ENCODE peak calls at places on chromosome 12, in nine cellular contexts. D is NB4, S is A549, E is H1, N is K562, H is GM12878, M is WTC11, G is endothelial cell of umbilical vein, X is HepG2. O is an unnamed sample.

GRCh38 chr12:93205361-93205760 is 172.4 kb upstream of the NUDT4 start:
- DNase-seq in D (no peak), S (no peak), E (no peak), N (no peak), H (no peak), M (no peak), G (no peak), X (no peak), O (no peak)

GRCh38 chr12:47534695-47535094 is 171.1 kb downstream of the RPAP3 start:
- DNase-seq in D (peak), S (no peak), E (no peak), N (no peak), H (no peak), M (no peak), G (no peak), X (no peak), O (no peak)

GRCh38 chr12:114846771-114847170 is 162.8 kb upstream of the TBX3 start:
- DNase-seq in D (no peak), S (no peak), E (no peak), N (no peak), H (no peak), M (no peak), G (no peak), X (no peak), O (no peak)

GRCh38 chr12:6376079-6376941 is 947 bp upstream of the SCNN1A start:
- DNase-seq in D (peak), S (peak), E (peak), N (peak), H (no peak), M (peak), G (peak), X (peak), O (no peak)

GRCh38 chr12:65878540-65878939 is 54.3 kb downstream of the HMGA2 start:
- DNase-seq in D (no peak), S (peak), E (no peak), N (no peak), H (no peak), M (peak), G (peak), X (no peak), O (no peak)

GRCh38 chr12:89504560-89505346 is 19.8 kb downstream of the GALNT4 start:
- DNase-seq in D (no peak), S (no peak), E (no peak), N (no peak), H (no peak), M (no peak), G (no peak), X (no peak), O (no peak)

GRCh38 chr12:57401165-57401564 is 29.7 kb downstream of the R3HDM2 start:
- DNase-seq in D (no peak), S (peak), E (peak), N (no peak), H (no peak), M (no peak), G (no peak), X (no peak), O (no peak)

GRCh38 chr12:91852646-91853045 is 293.0 kb downstream of the BTG1 start:
- DNase-seq in D (peak), S (no peak), E (no peak), N (no peak), H (no peak), M (no peak), G (no peak), X (no peak), O (no peak)

GRCh38 chr12:76236640-76237039 is 111.6 kb downstream of the BBS10 start:
- DNase-seq in D (no peak), S (peak), E (peak), N (no peak), H (no peak), M (no peak), G (peak), X (peak), O (peak)

GRCh38 chr12:120529641-120530314 is 820 bp upstream of the COQ5 start:
- DNase-seq in D (peak), S (peak), E (no peak), N (peak), H (no peak), M (no peak), G (peak), X (peak), O (peak)

GRCh38 chr12:12425616-12426015 is 68.7 kb downstream of the BORCS5 start:
- DNase-seq in D (no peak), S (no peak), E (no peak), N (no peak), H (no peak), M (no peak), G (peak), X (no peak), O (no peak)

GRCh38 chr12:49052451-49053208 is 8.0 kb downstream of the KMT2D start:
- DNase-seq in D (no peak), S (no peak), E (no peak), N (no peak), H (no peak), M (no peak), G (no peak), X (no peak), O (no peak)
- TF ChIP-seq MAX in D (no peak), S (no peak), E (no peak), N (no peak), H (no peak), M (no peak), G (no peak), X (no peak), O (no peak)

GRCh38 chr12:124684971-124685688 is 117.7 kb upstream of the NCOR2 start:
- DNase-seq in D (no peak), S (no peak), E (no peak), N (no peak), H (no peak), M (no peak), G (no peak), X (no peak), O (no peak)

GRCh38 chr12:124686885-124687694 is 119.7 kb upstream of the NCOR2 start:
- DNase-seq in D (no peak), S (no peak), E (no peak), N (no peak), H (no peak), M (no peak), G (no peak), X (no peak), O (no peak)

GRCh38 chr12:124685689-124685993 is 118.2 kb upstream of the NCOR2 start:
- DNase-seq in D (no peak), S (no peak), E (no peak), N (no peak), H (no peak), M (no peak), G (no peak), X (no peak), O (no peak)

GRCh38 chr12:124687695-124688301 is 120.4 kb upstream of the NCOR2 start:
- DNase-seq in D (peak), S (no peak), E (no peak), N (no peak), H (no peak), M (no peak), G (peak), X (no peak), O (no peak)

DNA sequence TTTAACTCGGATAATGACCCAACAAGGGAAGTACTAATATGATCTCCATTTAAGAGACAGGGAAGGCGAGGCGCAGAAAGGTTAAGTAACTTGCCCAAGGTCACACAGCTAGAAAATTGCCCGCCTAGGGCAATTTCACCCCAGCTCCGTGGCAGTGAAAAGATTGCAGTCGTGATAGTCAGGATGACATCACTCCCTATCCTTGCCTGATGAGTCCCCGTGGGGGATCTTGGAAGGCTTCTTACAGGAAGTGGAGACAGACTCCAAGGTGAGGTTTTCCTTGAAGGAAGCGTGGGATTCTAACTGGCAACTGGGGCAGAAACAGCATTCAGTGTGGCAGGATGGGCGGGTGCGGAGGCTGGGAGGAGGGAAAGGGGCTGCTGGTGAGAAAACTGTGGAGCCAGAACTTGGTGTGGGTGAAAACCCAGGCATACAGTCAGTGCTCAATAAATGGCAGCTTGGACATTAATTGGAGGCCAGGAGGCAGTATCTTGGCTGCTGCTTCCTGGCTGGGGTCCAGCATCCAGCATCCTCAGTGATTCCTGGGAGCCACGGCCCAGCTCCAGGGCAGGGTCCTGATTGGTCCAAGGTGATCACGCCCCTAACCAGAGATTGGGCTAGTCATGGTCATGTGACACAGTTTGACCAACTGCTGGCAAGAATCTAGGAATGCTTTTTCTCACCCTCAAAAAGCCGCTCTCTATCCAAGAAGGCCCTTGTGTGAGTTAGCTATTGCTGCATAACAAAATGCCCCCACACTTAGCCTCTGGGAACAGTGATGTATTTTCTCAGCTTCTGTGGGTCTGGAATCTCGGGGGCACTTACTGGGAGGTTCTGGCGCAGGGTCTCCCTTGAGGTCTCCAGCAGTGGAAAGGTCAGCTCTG is 118.8 kb upstream of the NCOR2 start:
- DNase-seq in D (no peak), S (peak), E (no peak), N (peak), H (no peak), M (no peak), G (no peak), X (no peak), O (no peak)
- TF ChIP-seq MAX in D (no peak), S (no peak), E (no peak), N (no peak), H (no peak), M (no peak), G (no peak), X (no peak), O (no peak)

GRCh38 chr12:111602348-111602747 is 3.2 kb upstream of the ATXN2 start:
- DNase-seq in D (no peak), S (no peak), E (no peak), N (no peak), H (no peak), M (no peak), G (no peak), X (no peak), O (no peak)
- TF ChIP-seq MAX in D (no peak), S (no peak), E (no peak), N (no peak), H (no peak), M (no peak), G (no peak), X (no peak), O (no peak)

DNA sequence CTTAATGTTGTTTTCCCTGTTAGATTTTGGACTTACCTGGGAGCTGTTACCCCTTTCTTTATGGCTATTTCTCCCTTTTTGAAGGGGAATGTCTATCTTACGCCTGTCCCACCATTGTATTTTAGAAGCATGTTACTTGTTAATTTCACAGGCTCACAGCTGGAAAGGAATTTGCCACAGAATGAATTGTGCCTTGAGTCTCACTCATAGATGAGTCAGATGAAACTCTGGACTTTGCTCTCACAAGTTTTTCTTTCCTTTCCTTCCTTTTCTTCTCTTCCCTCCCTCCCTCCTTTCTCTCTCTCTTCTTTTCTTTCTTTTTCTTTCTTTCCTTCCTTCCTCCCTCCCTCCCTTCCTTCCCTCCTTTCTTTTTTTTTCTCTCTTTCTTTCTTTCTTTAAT is 9.3 kb upstream of the ATF7IP start:
- DNase-seq in D (no peak), S (peak), E (no peak), N (no peak), H (no peak), M (no peak), G (no peak), X (no peak), O (no peak)
- TF ChIP-seq MAX in D (no peak), S (no peak), E (no peak), N (no peak), H (no peak), M (no peak), G (no peak), X (no peak), O (peak)

GRCh38 chr12:116495260-116495659 is 63.9 kb upstream of the MAP1LC3B2 start:
- DNase-seq in D (no peak), S (peak), E (no peak), N (no peak), H (no peak), M (no peak), G (no peak), X (no peak), O (peak)

GRCh38 chr12:116497051-116497529 is 62.1 kb upstream of the MAP1LC3B2 start:
- DNase-seq in D (no peak), S (no peak), E (no peak), N (no peak), H (no peak), M (no peak), G (no peak), X (no peak), O (peak)

GRCh38 chr12:116490481-116490880 is 68.7 kb upstream of the MAP1LC3B2 start:
- DNase-seq in D (peak), S (no peak), E (no peak), N (no peak), H (no peak), M (no peak), G (no peak), X (no peak), O (no peak)

GRCh38 chr12:116489116-116489515 is 70.1 kb upstream of the MAP1LC3B2 start:
- DNase-seq in D (no peak), S (no peak), E (no peak), N (no peak), H (no peak), M (no peak), G (no peak), X (no peak), O (no peak)

GRCh38 chr12:116492703-116493324 is 66.4 kb upstream of the MAP1LC3B2 start:
- DNase-seq in D (peak), S (peak), E (no peak), N (peak), H (no peak), M (no peak), G (no peak), X (no peak), O (peak)
- TF ChIP-seq MAX in D (no peak), S (peak), E (no peak), N (no peak), H (no peak), M (no peak), G (no peak), X (no peak), O (peak)

DNA sequence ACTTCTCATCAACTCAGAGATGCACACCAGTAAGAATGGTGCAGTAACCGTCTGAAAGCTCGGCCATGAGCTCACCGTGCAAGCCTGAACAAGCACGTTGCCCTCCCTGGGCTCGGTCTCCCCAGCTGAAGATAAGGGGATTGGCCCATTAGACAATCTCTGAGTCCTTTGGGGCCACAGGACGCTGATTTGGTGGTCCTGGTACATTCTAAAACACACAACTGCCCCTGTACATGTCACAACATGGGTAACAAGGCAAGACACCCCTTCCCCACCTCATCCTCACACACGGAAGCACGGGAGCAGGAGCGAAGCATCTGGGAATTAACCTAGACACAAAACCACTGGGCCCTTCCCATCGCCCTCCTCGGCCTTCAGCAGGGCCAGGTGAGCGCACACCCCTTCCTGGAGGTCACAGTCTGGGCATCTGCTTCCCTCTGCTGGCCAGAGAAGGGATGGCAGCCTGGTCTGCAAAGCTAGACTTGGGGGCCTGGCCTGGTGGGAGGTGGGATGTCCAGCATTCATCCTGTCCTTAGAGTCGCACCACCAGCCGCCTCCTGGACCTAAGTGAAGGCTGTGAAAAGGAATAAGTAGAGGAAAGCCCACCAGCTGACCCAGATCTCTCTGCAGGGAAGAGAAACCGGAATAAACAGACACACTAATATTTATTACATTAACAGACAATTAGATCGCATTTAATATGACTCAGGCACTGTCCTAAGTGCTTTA is 18.9 kb upstream of the SMUG1 start:
- DNase-seq in D (peak), S (peak), E (peak), N (peak), H (no peak), M (peak), G (peak), X (peak), O (peak)
- TF ChIP-seq MAX in D (peak), S (no peak), E (peak), N (no peak), H (no peak), M (peak), G (no peak), X (no peak), O (no peak)

GRCh38 chr12:50248406-50248805 is 34.9 kb downstream of the LIMA1 start:
- DNase-seq in D (no peak), S (no peak), E (no peak), N (no peak), H (no peak), M (no peak), G (no peak), X (no peak), O (no peak)

GRCh38 chr12:50252977-50253376 is 30.3 kb downstream of the LIMA1 start:
- DNase-seq in D (no peak), S (no peak), E (no peak), N (no peak), H (no peak), M (no peak), G (no peak), X (no peak), O (no peak)

GRCh38 chr12:50248883-50249282 is 34.4 kb downstream of the LIMA1 start:
- DNase-seq in D (no peak), S (no peak), E (no peak), N (no peak), H (no peak), M (no peak), G (no peak), X (no peak), O (no peak)

GRCh38 chr12:50249464-50250229 is 33.7 kb downstream of the LIMA1 start:
- DNase-seq in D (no peak), S (no peak), E (no peak), N (peak), H (no peak), M (no peak), G (peak), X (no peak), O (no peak)

GRCh38 chr12:50251619-50252300 is 31.6 kb downstream of the LIMA1 start:
- DNase-seq in D (no peak), S (no peak), E (no peak), N (no peak), H (no peak), M (no peak), G (no peak), X (no peak), O (no peak)
- TF ChIP-seq MAX in D (no peak), S (no peak), E (no peak), N (no peak), H (no peak), M (no peak), G (no peak), X (no peak), O (peak)

GRCh38 chr12:132366341-132366861 is 37.0 kb upstream of the GALNT9 start:
- DNase-seq in D (no peak), S (no peak), E (no peak), N (no peak), H (no peak), M (no peak), G (no peak), X (no peak), O (no peak)

GRCh38 chr12:132363661-132364347 is 34.4 kb upstream of the GALNT9 start:
- DNase-seq in D (no peak), S (no peak), E (no peak), N (no peak), H (no peak), M (no peak), G (no peak), X (no peak), O (no peak)

GRCh38 chr12:132364348-132364902 is 35.0 kb upstream of the GALNT9 start:
- DNase-seq in D (peak), S (no peak), E (no peak), N (no peak), H (no peak), M (no peak), G (no peak), X (no peak), O (no peak)

GRCh38 chr12:132362966-132363660 is 33.7 kb upstream of the GALNT9 start:
- DNase-seq in D (no peak), S (no peak), E (no peak), N (no peak), H (no peak), M (peak), G (no peak), X (no peak), O (no peak)

GRCh38 chr12:132365226-132365625 is 35.8 kb upstream of the GALNT9 start:
- DNase-seq in D (no peak), S (no peak), E (no peak), N (no peak), H (no peak), M (no peak), G (no peak), X (no peak), O (no peak)
- TF ChIP-seq MAX in D (no peak), S (no peak), E (no peak), N (no peak), H (no peak), M (no peak), G (no peak), X (no peak), O (no peak)

GRCh38 chr12:39803151-39803550 is 183.5 kb upstream of the ABCD2 start:
- DNase-seq in D (no peak), S (no peak), E (no peak), N (no peak), H (no peak), M (no peak), G (no peak), X (no peak), O (no peak)

GRCh38 chr12:39804479-39805241 is 185.1 kb upstream of the ABCD2 start:
- DNase-seq in D (no peak), S (no peak), E (no peak), N (no peak), H (no peak), M (no peak), G (no peak), X (no peak), O (no peak)

GRCh38 chr12:39805651-39806050 is 186.0 kb upstream of the ABCD2 start:
- DNase-seq in D (no peak), S (no peak), E (no peak), N (no peak), H (no peak), M (no peak), G (no peak), X (no peak), O (no peak)

GRCh38 chr12:39807043-39807442 is 187.4 kb upstream of the ABCD2 start:
- DNase-seq in D (peak), S (peak), E (no peak), N (peak), H (no peak), M (peak), G (peak), X (peak), O (peak)
- TF ChIP-seq MAX in D (no peak), S (no peak), E (no peak), N (no peak), H (no peak), M (no peak), G (no peak), X (no peak), O (no peak)